ENCODE peak calls at places on chromosomes 5 and 9, in nine cellular contexts. M, C, U, P, I, S, O, E and H are unnamed samples.

GRCh38 chr5:144844086-144844485 is 673.4 kb downstream of the KCTD16 start:
- DNase-seq in S (no peak), E (no peak), P (no peak), M (no peak), I (no peak), U (no peak), O (no peak), C (no peak), H (no peak)

GRCh38 chr5:123545506-123545905 is 33.5 kb downstream of the CSNK1G3 start:
- DNase-seq in M (peak), S (peak), O (no peak), I (no peak), E (no peak), C (peak), U (peak), P (peak), H (peak)

GRCh38 chr5:30981576-30981975 is 211.9 kb upstream of the CDH6 start:
- DNase-seq in I (no peak), M (no peak), O (no peak), P (peak), E (no peak), C (no peak), S (no peak), U (no peak), H (no peak)

GRCh38 chr9:35229066-35229778 is 67.4 kb downstream of the UNC13B start:
- DNase-seq in O (no peak), P (no peak), E (no peak), U (no peak), I (no peak), C (no peak), M (no peak), S (no peak), H (no peak)

GRCh38 chr5:96312383-96312782 is 120.7 kb downstream of the PCSK1 start:
- DNase-seq in O (no peak), C (peak), S (peak), I (no peak), U (no peak), E (no peak), M (no peak), P (no peak), H (no peak)

GRCh38 chr5:126450388-126450787 is 27.2 kb downstream of the GRAMD2B start:
- DNase-seq in P (no peak), I (no peak), E (peak), S (no peak), M (no peak), C (no peak), U (no peak), O (no peak), H (peak)

GRCh38 chr5:112643339-112643971 is 94.2 kb upstream of the APC start:
- DNase-seq in E (no peak), S (no peak), I (no peak), M (no peak), U (no peak), P (no peak), C (no peak), O (no peak), H (peak)

GRCh38 chr5:72510610-72511121 is 3.5 kb upstream of the ZNF366 start:
- DNase-seq in M (peak), O (no peak), E (no peak), C (peak), S (peak), P (peak), U (no peak), I (no peak), H (no peak)

GRCh38 chr5:7261900-7262299 is 134.0 kb upstream of the ADCY2 start:
- DNase-seq in P (no peak), I (no peak), U (no peak), C (no peak), E (no peak), M (no peak), O (no peak), S (no peak), H (no peak)

GRCh38 chr5:143119301-143119769 is 284.2 kb downstream of the NR3C1 start:
- DNase-seq in P (no peak), S (peak), I (no peak), O (no peak), C (no peak), E (no peak), U (no peak), M (no peak), H (no peak)

GRCh38 chr9:22535780-22536179 is 89.2 kb downstream of the DMRTA1 start:
- DNase-seq in C (no peak), O (no peak), U (no peak), P (no peak), I (no peak), M (no peak), E (no peak), S (no peak), H (no peak)

GRCh38 chr9:108869092-108869725 is 7.1 kb downstream of the ACTL7A start:
- DNase-seq in E (no peak), S (peak), M (peak), U (no peak), P (peak), I (no peak), O (no peak), C (peak), H (no peak)